ENCODE peak calls at places on chromosome 16, in ten cellular contexts. B is DND-41; U is GM23338; M is CD8-positive, alpha-beta T cell; O is mesendoderm; C is CD8-positive, alpha-beta memory T cell; X is aorta; A is IMR-90; Y is upper lobe of right lung; S is right atrium auricular region. D is an unnamed sample. For H3K27me3 and H3K4me1, the result is how much of the 10 kb centered on the place peaks cover.

GRCh38 chr16:57530104-57530522 is 6.3 kb downstream of the CCDC102A start:
- DNase-seq in B (peak), U (no peak), M (peak), O (peak), C (peak), X (peak), A (peak), Y (peak), S (peak), D (peak)

GRCh38 chr16:4525069-4525468 is 13.5 kb downstream of the CDIP1 start:
- DNase-seq in B (no peak), U (no peak), M (no peak), O (no peak), C (no peak), X (no peak), A (no peak), Y (no peak), S (no peak), D (no peak)

GRCh38 chr16:88685156-88686061 is 898 bp downstream of the SNAI3 start:
- DNase-seq in B (peak), U (peak), M (no peak), O (no peak), C (peak), X (peak), A (peak), Y (peak), S (no peak), D (peak)

GRCh38 chr16:78957328-78958100 is 643.0 kb downstream of the MAF start:
- DNase-seq in B (no peak), U (no peak), M (peak), O (no peak), C (no peak), X (no peak), A (no peak), Y (no peak), S (no peak), D (no peak)

GRCh38 chr16:83125999-83126568 is 499.3 kb downstream of the CDH13 start:
- DNase-seq in B (no peak), U (no peak), M (no peak), O (no peak), C (no peak), X (no peak), A (no peak), Y (no peak), S (no peak), D (no peak)

GRCh38 chr16:80300876-80301275 is 239.9 kb upstream of the DYNLRB2 start:
- DNase-seq in B (no peak), U (no peak), M (no peak), O (peak), C (no peak), X (no peak), A (peak), Y (no peak), S (no peak), D (no peak)

GRCh38 chr16:48501516-48502377 is 108.2 kb downstream of the N4BP1 start:
- DNase-seq in B (no peak), U (no peak), M (no peak), O (peak), C (no peak), X (peak), A (no peak), Y (no peak), S (no peak), D (no peak)

GRCh38 chr16:68752602-68753001 is 15.5 kb downstream of the CDH1 start:
- DNase-seq in B (no peak), U (no peak), M (no peak), O (peak), C (no peak), X (no peak), A (no peak), Y (no peak), S (no peak), D (no peak)

GRCh38 chr16:56691885-56692284 is 9.6 kb downstream of the MT1X start:
- DNase-seq in B (no peak), U (peak), M (no peak), O (peak), C (no peak), X (no peak), A (peak), Y (peak), S (no peak), D (no peak)

GRCh38 chr16:68062910-68063393 is 22.2 kb upstream of the NFATC3 start:
- DNase-seq in B (peak), U (no peak), M (no peak), O (no peak), C (no peak), X (no peak), A (no peak), Y (no peak), S (no peak), D (no peak)

GRCh38 chr16:23893976-23894375 is 58.2 kb downstream of the PRKCB start:
- DNase-seq in B (no peak), U (no peak), M (no peak), O (no peak), C (no peak), X (no peak), A (no peak), Y (no peak), S (no peak), D (no peak)

GRCh38 chr16:47944589-47944988 is 211.2 kb downstream of the ABCC12 start:
- DNase-seq in B (no peak), U (no peak), M (no peak), O (no peak), C (no peak), X (no peak), A (no peak), Y (no peak), S (no peak), D (no peak)

GRCh38 chr16:79800016-79800608 is 199.6 kb upstream of the MAF start:
- DNase-seq in B (no peak), U (no peak), M (no peak), O (no peak), C (no peak), X (no peak), A (no peak), Y (no peak), S (no peak), D (no peak)

GRCh38 chr16:12458591-12459400 is 344.9 kb downstream of the CPPED1 start:
- DNase-seq in B (peak), U (no peak), M (no peak), O (no peak), C (no peak), X (no peak), A (no peak), Y (peak), S (no peak), D (no peak)

GRCh38 chr16:69031877-69032301 is 73.6 kb upstream of the HAS3 start:
- DNase-seq in B (no peak), U (no peak), M (no peak), O (no peak), C (no peak), X (no peak), A (no peak), Y (no peak), S (no peak), D (no peak)

GRCh38 chr16:81170824-81171223 is 67.7 kb upstream of the BCO1 start:
- DNase-seq in B (peak), U (peak), M (no peak), O (peak), C (no peak), X (no peak), A (no peak), Y (no peak), S (no peak), D (no peak)

GRCh38 chr16:12573730-12574383 is 229.8 kb downstream of the CPPED1 start:
- DNase-seq in B (peak), U (peak), M (peak), O (peak), C (peak), X (peak), A (no peak), Y (no peak), S (peak), D (peak)

GRCh38 chr16:81004646-81005353 is 1.9 kb downstream of the CMC2 start:
- DNase-seq in B (peak), U (peak), M (no peak), O (peak), C (no peak), X (no peak), A (peak), Y (no peak), S (no peak), D (no peak)

GRCh38 chr16:6018848-6019489 is 921.4 kb upstream of the EEF2KMT start:
- DNase-seq in B (no peak), U (peak), M (no peak), O (peak), C (no peak), X (no peak), A (no peak), Y (no peak), S (no peak), D (no peak)

GRCh38 chr16:73214825-73215481 is 167.0 kb upstream of the ZFHX3 start:
- DNase-seq in B (no peak), U (no peak), M (no peak), O (no peak), C (no peak), X (no peak), A (peak), Y (no peak), S (no peak), D (no peak)

GRCh38 chr16:68335175-68335574 is 24.4 kb downstream of the PRMT7 start:
- DNase-seq in B (no peak), U (no peak), M (no peak), O (no peak), C (no peak), X (peak), A (peak), Y (no peak), S (no peak), D (no peak)

GRCh38 chr16:28543072-28543471 is 4.3 kb upstream of the NUPR1 start:
- DNase-seq in B (no peak), U (no peak), M (no peak), O (no peak), C (no peak), X (no peak), A (no peak), Y (peak), S (no peak), D (no peak)

DNA sequence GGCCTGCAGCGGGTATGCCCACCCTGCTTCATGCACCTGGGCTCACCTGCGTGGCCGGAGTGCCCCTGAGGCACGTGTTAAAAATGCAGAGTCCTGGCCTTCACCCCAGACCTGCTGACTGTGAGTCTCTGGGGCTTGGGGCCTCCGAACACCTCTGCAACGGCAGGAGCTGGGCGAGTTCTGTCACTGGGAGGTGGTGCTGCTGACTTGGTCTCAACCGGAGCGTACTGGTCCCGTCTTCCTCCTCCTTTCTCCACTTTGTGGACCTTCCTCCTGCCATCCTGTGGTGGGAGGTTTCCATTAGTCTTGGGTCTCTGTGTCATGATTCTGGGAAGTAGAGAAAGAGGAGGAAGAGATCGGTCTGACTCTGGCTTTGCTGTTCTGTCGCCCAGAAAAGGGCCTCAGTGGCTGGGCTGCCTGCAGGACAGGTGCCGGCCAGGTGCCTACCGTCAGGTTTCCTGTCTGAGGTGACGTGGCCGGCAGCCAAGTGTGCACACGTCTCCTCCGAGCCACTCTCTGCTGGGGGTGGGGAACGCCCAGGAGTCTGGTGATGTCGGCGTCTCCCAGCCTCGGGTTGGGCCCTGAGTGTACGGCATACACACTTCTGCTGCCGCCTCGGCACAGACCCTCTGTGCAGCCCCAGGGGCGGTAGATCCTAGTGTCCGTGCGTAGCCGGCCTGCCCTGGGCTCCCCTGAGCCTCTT is 6.9 kb downstream of the TSC2 start:
- DNase-seq in B (no peak), U (no peak), M (no peak), O (no peak), C (no peak), X (no peak), A (no peak), Y (peak), S (no peak), D (no peak)
- H3K27ac ChIP-seq in B (no peak), U (no peak), M (no peak), O (no peak), C (no peak), X (no peak), A (no peak), Y (no peak), S (no peak), D (no peak)

GRCh38 chr16:3096362-3096761 is 2.7 kb downstream of the ZSCAN10 start:
- DNase-seq in B (no peak), U (no peak), M (no peak), O (peak), C (no peak), X (no peak), A (no peak), Y (no peak), S (no peak), D (no peak)

GRCh38 chr16:3098459-3099394 is at the start of gene ZSCAN10:
- DNase-seq in B (no peak), U (peak), M (no peak), O (peak), C (no peak), X (no peak), A (no peak), Y (no peak), S (no peak), D (no peak)

GRCh38 chr16:3097266-3097665 is 1.8 kb downstream of the ZSCAN10 start:
- DNase-seq in B (no peak), U (peak), M (no peak), O (peak), C (no peak), X (no peak), A (no peak), Y (no peak), S (no peak), D (no peak)

GRCh38 chr16:3094289-3095027 is 4.6 kb downstream of the ZSCAN10 start:
- DNase-seq in B (peak), U (peak), M (no peak), O (peak), C (peak), X (no peak), A (peak), Y (no peak), S (no peak), D (peak)

DNA sequence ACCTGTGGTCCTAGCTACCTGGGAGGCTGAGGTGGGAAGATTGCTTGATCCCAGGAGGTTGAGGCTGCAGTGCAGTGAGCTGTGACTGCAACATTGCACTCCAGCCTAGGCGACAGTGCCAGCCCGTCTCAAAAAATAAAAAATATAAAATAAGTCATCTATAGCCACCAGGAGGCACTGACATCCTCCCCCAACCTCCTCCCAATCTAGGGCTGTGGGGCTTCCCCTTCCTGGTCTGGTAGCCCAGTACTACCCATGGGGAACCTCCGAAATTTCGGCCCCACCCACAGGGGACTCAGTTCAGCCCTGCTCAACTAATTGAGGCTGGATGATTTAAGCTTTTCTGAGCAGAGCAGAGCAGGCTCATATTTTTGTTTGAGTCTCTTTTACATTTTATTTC is 3.2 kb downstream of the ZSCAN10 start:
- DNase-seq in B (peak), U (peak), M (peak), O (peak), C (peak), X (no peak), A (no peak), Y (no peak), S (no peak), D (peak)
- H3K27me3 ChIP-seq in B (under half), U (under half), M (under half), O (under half), C (under half), X (under half), A (under half), Y (under half), S (under half), D (under half)

DNA sequence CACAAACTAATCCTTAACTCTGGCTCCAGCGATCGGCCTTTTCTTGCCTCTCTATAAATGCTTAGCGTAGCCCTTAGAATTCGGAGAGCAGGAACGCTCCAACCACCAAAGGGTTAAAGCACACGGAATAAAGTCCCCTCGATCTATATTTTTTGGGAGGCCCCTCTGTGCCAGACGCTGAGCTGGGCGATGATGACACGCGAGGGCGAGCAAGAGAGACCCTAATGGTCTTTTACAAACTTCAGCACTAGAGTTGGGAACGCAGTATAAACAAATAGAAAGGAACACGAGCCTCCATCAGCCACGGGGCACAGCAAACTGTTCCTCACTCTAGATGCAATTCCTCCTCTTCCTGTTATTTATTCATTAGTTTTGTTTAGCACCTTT is 1.8 kb downstream of the TOX3 start:
- DNase-seq in B (no peak), U (peak), M (no peak), O (no peak), C (no peak), X (no peak), A (no peak), Y (no peak), S (no peak), D (no peak)
- H3K4me1 ChIP-seq in B (under half), U (under half), M (under half), O (under half), C (under half), X (under half), A (under half), Y (under half), S (under half), D (under half)

DNA sequence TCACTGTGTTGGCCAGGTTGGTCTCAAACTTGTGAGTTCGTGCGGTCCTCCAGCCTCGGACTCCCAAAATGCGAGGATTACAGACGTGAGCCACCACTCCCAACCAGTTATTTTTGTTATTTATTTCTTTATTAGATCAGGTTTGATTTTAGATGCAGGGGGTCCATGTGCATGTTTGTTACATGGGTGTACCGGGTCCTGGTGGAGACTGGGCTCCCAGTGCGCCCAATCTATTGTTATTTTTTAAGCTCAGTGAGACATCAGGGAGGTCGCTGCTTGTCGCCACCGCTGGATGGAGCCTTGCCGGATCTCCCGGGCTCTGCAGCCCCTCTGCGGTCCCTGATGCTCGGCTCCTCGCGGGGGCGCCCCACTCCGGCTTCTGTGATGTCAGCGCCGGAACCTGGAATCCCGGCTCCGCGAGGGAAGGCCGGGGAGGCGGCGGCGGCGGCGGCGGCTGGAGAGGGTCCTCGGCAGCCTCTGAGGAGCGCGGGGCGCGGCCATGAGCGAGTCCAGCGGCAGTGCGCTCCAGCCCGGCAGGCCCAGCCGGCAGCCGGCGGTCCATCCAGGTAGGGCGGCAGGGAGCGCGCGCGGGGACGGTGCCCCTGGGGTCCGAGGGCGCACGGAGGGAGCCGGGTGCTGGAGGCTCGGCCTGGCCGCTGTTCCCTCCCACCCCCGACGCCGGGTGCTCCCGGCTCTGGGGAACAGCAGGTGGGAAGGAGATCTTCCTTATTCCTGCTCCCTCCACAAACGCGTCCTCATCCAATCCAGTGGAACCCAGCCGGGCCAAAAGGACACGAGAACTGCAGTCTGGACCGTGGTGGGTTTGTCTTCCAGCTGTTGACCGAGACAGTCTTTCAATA is at the start of gene TMC7:
- DNase-seq in B (no peak), U (peak), M (no peak), O (peak), C (no peak), X (peak), A (peak), Y (peak), S (no peak), D (no peak)
- H3K27ac ChIP-seq in B (no peak), U (peak), M (no peak), O (no peak), C (no peak), X (no peak), A (no peak), Y (peak), S (peak), D (no peak)

GRCh38 chr16:86569843-86570447 is 3.3 kb downstream of the FOXC2 start:
- DNase-seq in B (no peak), U (no peak), M (no peak), O (no peak), C (no peak), X (no peak), A (no peak), Y (no peak), S (no peak), D (no peak)
- H3K27me3 ChIP-seq in B (under half), U (half or more), M (under half), O (half or more), C (under half), X (under half), A (under half), Y (half or more), S (under half), D (half or more)

DNA sequence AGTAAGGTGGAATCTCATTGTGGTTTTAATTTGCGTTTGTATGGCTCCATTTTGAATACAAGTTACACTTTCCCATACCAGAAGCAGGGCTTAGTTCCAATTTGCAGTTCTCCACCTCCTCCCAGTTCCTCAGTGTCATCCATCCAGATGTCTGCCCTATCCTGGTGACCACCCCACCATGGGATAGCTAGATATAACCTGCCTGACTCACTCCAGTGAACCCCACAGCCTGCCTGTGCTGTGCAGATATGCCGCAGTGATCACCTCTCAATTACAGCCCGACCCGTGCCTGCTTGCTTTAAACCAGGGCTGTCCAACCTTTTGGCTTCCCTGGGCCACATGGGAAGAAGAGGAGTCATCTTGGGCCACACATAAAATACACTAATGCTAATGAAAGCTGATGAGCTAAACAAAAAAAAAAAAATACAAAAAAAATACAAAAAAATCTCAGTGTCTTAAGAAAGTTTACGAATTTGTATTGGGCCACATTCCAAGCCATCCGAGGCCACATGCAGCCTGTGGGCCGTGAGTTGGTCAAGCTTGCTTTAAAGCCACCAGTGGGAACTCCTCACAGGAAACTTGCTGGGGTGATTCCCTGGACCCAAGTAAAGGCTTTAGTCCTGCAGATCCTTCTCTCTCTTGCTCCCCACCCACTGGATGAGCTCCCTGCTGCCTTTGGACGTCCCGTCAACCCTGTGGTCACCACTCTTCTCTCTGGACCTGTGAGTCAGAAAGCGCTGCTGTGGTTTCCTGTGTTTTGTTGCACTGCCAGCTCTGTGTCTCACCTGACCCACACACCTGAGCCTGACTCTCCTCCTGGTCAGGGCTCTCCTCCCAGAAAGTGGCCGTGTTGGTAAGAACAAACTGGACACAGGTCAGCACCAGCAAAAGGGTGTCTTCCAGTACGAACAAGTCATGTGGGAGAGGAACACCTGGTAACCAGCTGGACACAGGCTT is 83.0 kb downstream of the EMP2 start:
- DNase-seq in B (no peak), U (no peak), M (no peak), O (no peak), C (no peak), X (no peak), A (no peak), Y (no peak), S (no peak), D (no peak)
- H3K4me1 ChIP-seq in B (under half), U (under half), M (under half), O (under half), C (under half), X (under half), A (under half), Y (under half), S (under half), D (under half)